ENCODE peak calls at places on chromosomes 16 and 17, in nine cellular contexts. E is activated T-helper 1 cell treated with anti-CD3 and anti-CD28 coated beads, Interleukin-12 subunit alpha, Interleukin-12 subunit beta, Interleukin-2, Interleukin-4 antibody, amounts not matched to agents 30 ng/mL and 10 ng/mL and 1 ng/mL, durations not matched to agents 14 hours and 24 hours and 36 hours; F is NCI-H1048; U is activated CD4-positive, alpha-beta T cell treated with anti-CD3 and anti-CD28 coated beads, Interleukin-2, amount 50 U/mL, for 48 hours; T is germinal center; V is head of caudate nucleus; I is cardiac fibroblast; X is NCI-H1436 treated with DMSO at 0.1 percent for 48 hours; H is vagina. C is an unnamed sample.

GRCh38 chr16:59574296-59574695 is 840.2 kb upstream of the GOT2 start:
- DNase-seq in E (no peak), F (no peak), U (no peak), T (no peak), V (no peak), I (peak), X (no peak), H (no peak), C (no peak)

GRCh38 chr17:38906429-38907172 is 18.8 kb upstream of the LASP1NB start:
- DNase-seq in E (no peak), F (no peak), U (no peak), T (no peak), V (no peak), I (peak), X (no peak), H (no peak), C (no peak)

GRCh38 chr17:74280093-74280513 is 6.1 kb downstream of the DNAI2 start:
- DNase-seq in E (peak), F (no peak), U (peak), T (no peak), V (no peak), I (no peak), X (no peak), H (no peak), C (peak)

GRCh38 chr17:82342361-82343079 is 9.0 kb upstream of the SECTM1 start:
- DNase-seq in E (no peak), F (no peak), U (no peak), T (no peak), V (no peak), I (no peak), X (no peak), H (no peak), C (no peak)

GRCh38 chr17:17757944-17758343 is 76.7 kb downstream of the RAI1 start:
- DNase-seq in E (no peak), F (no peak), U (no peak), T (peak), V (no peak), I (no peak), X (no peak), H (no peak), C (no peak)

GRCh38 chr17:44000141-44000860 is 4.1 kb upstream of the NAGS start:
- DNase-seq in E (no peak), F (no peak), U (no peak), T (no peak), V (no peak), I (no peak), X (no peak), H (no peak), C (no peak)

GRCh38 chr16:88298882-88299745 is 83.6 kb upstream of the ZNF469 start:
- DNase-seq in E (no peak), F (no peak), U (peak), T (no peak), V (no peak), I (peak), X (no peak), H (no peak), C (no peak)

GRCh38 chr16:67177743-67178699 is 5.7 kb downstream of the MATCAP1 start:
- DNase-seq in E (peak), F (peak), U (peak), T (peak), V (peak), I (peak), X (no peak), H (no peak), C (no peak)